ENCODE peak calls at places on chromosomes 4 and X, in eight cellular contexts. E is SJSA1, J is tibial nerve, Z is IMR-90, X is A549, H is suprapubic skin, Y is body of pancreas, K is psoas muscle. V is an unnamed sample.

GRCh38 chrX:141405878-141406492 is 163.7 kb upstream of the SPANXC start:
- DNase-seq in E (no peak), J (no peak), Z (peak; percentile 83), X (peak; percentile 61), H (no peak), Y (no peak), K (no peak), V (no peak)

GRCh38 chr4:44668521-44668920 is 9.7 kb upstream of the GUF1 start:
- DNase-seq in E (no peak), J (no peak), Z (no peak), X (no peak), H (no peak), Y (no peak), K (no peak), V (no peak)

GRCh38 chrX:129957241-129958099 is 25.0 kb upstream of the BCORL1 start:
- DNase-seq in E (peak; percentile 65), J (peak; percentile 32), Z (peak; percentile 16), X (peak; percentile 84), H (peak; percentile 77), Y (peak; percentile 72), K (peak; percentile 76), V (peak; percentile 8)

GRCh38 chr4:59712474-59712873 is 1487.7 kb upstream of the ADGRL3 start:
- DNase-seq in E (no peak), J (no peak), Z (no peak), X (no peak), H (no peak), Y (no peak), K (no peak), V (no peak)

GRCh38 chr4:16032871-16033505 is 50.8 kb downstream of the PROM1 start:
- DNase-seq in E (no peak), J (no peak), Z (peak; percentile 7), X (no peak), H (no peak), Y (no peak), K (no peak), V (no peak)

GRCh38 chr4:3531306-3531886 is 826 bp downstream of the LRPAP1 start:
- DNase-seq in E (no peak), J (no peak), Z (no peak), X (no peak), H (peak; percentile 41), Y (no peak), K (peak; percentile 32), V (no peak)

GRCh38 chrX:10014462-10015373 is 47.6 kb downstream of the CLDN34 start:
- DNase-seq in E (peak; percentile 93), J (peak; percentile 71), Z (peak; percentile 84), X (peak; percentile 55), H (peak; percentile 90), Y (peak; percentile 89), K (peak; percentile 92), V (peak; percentile 80)

GRCh38 chr4:109010534-109010933 is 247.7 kb upstream of the ETNPPL start:
- DNase-seq in E (no peak), J (no peak), Z (peak; percentile 17), X (no peak), H (no peak), Y (no peak), K (no peak), V (no peak)

GRCh38 chr4:3295837-3296624 is 3.2 kb downstream of the RGS12 start:
- DNase-seq in E (peak; percentile 6), J (no peak), Z (no peak), X (no peak), H (no peak), Y (no peak), K (no peak), V (no peak)

GRCh38 chr4:159227984-159228383 is 125.1 kb downstream of the RAPGEF2 start:
- DNase-seq in E (peak; percentile 93), J (peak; percentile 48), Z (peak; percentile 92), X (no peak), H (peak; percentile 75), Y (peak; percentile 78), K (peak; percentile 79), V (no peak)

GRCh38 chrX:82141942-82142341 is 940.0 kb downstream of the SH3BGRL start:
- DNase-seq in E (no peak), J (no peak), Z (no peak), X (no peak), H (no peak), Y (no peak), K (no peak), V (no peak)

GRCh38 chrX:150502091-150502490 is 66.3 kb upstream of the MTM1 start:
- DNase-seq in E (no peak), J (no peak), Z (no peak), X (no peak), H (no peak), Y (no peak), K (no peak), V (no peak)

GRCh38 chrX:110402855-110403230 is 44.2 kb downstream of the RTL9 start:
- DNase-seq in E (no peak), J (no peak), Z (no peak), X (no peak), H (no peak), Y (no peak), K (no peak), V (no peak)

GRCh38 chr4:149045731-149046130 is 603.5 kb upstream of the NR3C2 start:
- DNase-seq in E (no peak), J (no peak), Z (no peak), X (no peak), H (no peak), Y (no peak), K (no peak), V (no peak)

GRCh38 chr4:135201081-135201480 is 999.5 kb upstream of the PABPC4L start:
- DNase-seq in E (no peak), J (no peak), Z (peak; percentile 64), X (no peak), H (no peak), Y (no peak), K (no peak), V (no peak)

GRCh38 chrX:130575831-130576404 is 174.1 kb downstream of the RBMX2 start:
- DNase-seq in E (peak; percentile 44), J (peak; percentile 11), Z (peak; percentile 33), X (peak; percentile 32), H (no peak), Y (peak; percentile 61), K (peak; percentile 54), V (no peak)

GRCh38 chr4:64158648-64159326 is 250.5 kb downstream of the TECRL start:
- DNase-seq in E (no peak), J (peak; percentile 84), Z (peak; percentile 22), X (peak; percentile 10), H (no peak), Y (peak; percentile 73), K (no peak), V (no peak)

GRCh38 chrX:120459313-120459712 is 9.8 kb downstream of the LAMP2 start:
- DNase-seq in E (no peak), J (no peak), Z (no peak), X (no peak), H (no peak), Y (no peak), K (no peak), V (no peak)

GRCh38 chr4:62940229-62940628 is 1469.0 kb downstream of the TECRL start:
- DNase-seq in E (no peak), J (no peak), Z (no peak), X (no peak), H (no peak), Y (no peak), K (no peak), V (no peak)

GRCh38 chr4:98838528-98838927 is 90.4 kb downstream of the EIF4E start:
- DNase-seq in E (no peak), J (no peak), Z (no peak), X (no peak), H (no peak), Y (no peak), K (no peak), V (no peak)

DNA sequence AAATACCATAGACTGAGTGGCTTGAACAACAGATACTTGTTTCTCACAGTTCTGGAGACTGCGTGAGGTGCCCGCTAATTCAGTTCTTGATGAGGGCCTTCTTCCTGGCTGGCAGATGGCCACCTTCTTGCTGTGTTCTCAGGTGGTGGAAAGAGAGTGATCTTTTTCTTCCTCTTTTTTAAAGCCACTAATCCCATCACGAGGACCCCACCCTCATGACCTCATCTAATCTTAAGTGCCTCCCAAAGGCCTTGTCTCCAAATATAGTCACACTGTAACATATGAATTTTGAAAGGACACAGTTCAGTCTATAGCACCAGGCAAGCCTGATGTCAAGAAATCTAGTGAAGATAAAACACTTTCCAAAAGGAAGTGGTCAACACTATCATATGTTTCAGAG is 12.4 kb downstream of the VAMP7 start:
- DNase-seq in E (no peak), J (no peak), Z (no peak), X (no peak), H (no peak), Y (no peak), K (no peak), V (no peak)
- H3K9me3 ChIP-seq in E (no peaks in the 10 kb centered on the region), J (no peaks in the 10 kb centered on the region), Z (no peaks in the 10 kb centered on the region), X (no peaks in the 10 kb centered on the region), H (no peaks in the 10 kb centered on the region), Y (no peaks in the 10 kb centered on the region), K (no peaks in the 10 kb centered on the region), V (no peaks in the 10 kb centered on the region)

DNA sequence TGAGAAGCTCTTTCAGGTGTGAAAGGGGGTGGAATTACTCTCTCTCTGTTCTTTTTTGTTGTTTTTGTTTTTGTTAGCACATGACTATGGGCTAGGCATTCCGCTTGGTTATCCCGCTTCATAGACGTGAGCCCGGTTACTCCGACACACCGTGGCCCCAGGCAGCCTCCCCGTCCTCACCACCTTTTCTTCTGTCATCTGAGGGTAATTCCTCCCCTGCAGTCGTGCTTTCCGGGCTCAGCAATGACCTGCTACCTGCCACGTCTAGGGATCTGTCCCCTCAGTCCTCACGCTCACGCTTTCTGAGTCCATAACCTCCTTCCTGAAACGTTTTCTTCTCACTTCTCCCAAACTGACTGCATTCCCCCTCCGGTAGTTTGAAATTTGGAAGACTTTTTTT is 691 bp upstream of the REST start:
- DNase-seq in E (no peak), J (no peak), Z (no peak), X (no peak), H (no peak), Y (peak; percentile 12), K (no peak), V (no peak)
- H3K4me1 ChIP-seq in E (peaks cover 19% of the 10 kb centered on the region), J (no peaks in the 10 kb centered on the region), Z (peaks cover 7% of the 10 kb centered on the region), X (peaks cover 15% of the 10 kb centered on the region), H (peaks cover 34% of the 10 kb centered on the region), Y (peaks cover 30% of the 10 kb centered on the region), K (peaks cover 25% of the 10 kb centered on the region), V (peaks cover 23% of the 10 kb centered on the region)

DNA sequence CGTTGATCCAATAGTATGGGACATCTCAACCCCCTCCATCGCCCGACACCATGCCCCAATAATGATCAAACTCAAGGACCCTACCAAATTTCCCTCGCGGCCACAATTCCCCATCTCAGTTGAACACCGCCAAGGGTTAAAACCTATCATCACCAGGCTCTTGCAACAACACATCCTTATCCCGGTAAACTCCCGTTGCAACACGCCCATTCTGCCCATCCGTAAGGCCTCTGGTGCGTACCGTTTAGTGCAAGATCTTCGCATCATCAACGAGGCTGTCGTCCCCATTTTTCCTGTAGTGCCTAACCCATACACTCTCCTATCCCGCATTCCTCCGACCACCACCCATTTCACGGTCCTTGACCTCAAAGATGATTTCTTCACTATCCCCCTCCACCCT is 960.5 kb downstream of the RPA4 start:
- DNase-seq in E (no peak), J (no peak), Z (no peak), X (no peak), H (no peak), Y (no peak), K (no peak), V (no peak)
- H3K9me3 ChIP-seq in E (no peaks in the 10 kb centered on the region), J (no peaks in the 10 kb centered on the region), Z (peaks cover 48% of the 10 kb centered on the region), X (no peaks in the 10 kb centered on the region), H (no peaks in the 10 kb centered on the region), Y (no peaks in the 10 kb centered on the region), K (peaks cover 6% of the 10 kb centered on the region), V (no peaks in the 10 kb centered on the region)

DNA sequence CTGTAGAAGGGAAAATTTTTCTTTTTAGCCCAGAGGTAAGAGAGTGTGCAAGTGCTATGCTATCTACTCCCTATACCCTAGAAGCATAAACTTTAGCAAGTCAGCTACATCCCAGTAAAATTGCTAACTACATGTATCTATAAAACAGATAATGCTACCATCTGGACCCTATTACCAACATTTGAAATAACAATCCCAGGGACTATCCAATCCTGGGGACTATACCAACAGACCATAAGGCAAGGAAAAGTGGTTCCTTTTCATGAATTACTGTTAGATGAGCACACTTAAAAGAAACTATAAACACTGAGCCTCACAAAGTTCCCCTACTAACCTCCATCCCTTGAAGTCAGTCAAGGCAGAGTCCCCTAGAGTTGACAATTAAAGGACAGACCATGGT is 213.6 kb upstream of the VEGFC start:
- DNase-seq in E (no peak), J (no peak), Z (no peak), X (no peak), H (no peak), Y (no peak), K (no peak), V (no peak)
- H3K4me1 ChIP-seq in E (peaks cover 37% of the 10 kb centered on the region), J (no peaks in the 10 kb centered on the region), Z (peaks cover 15% of the 10 kb centered on the region), X (peaks cover 22% of the 10 kb centered on the region), H (no peaks in the 10 kb centered on the region), Y (no peaks in the 10 kb centered on the region), K (no peaks in the 10 kb centered on the region), V (no peaks in the 10 kb centered on the region)